ENCODE peak calls at places on chromosomes 13 and 19, in seven cellular contexts. P, J, W, R, S, H and I are unnamed samples.

GRCh38 chr19:18669524-18669817 is 14.0 kb upstream of the CRTC1 start:
- DNase-seq in H (peak), J (no peak), R (no peak), P (no peak), S (no peak), W (no peak), I (no peak)

GRCh38 chr13:46666727-46667456 is 113.9 kb downstream of the LRCH1 start:
- DNase-seq in J (no peak), H (no peak), P (no peak), R (no peak), S (peak), W (no peak), I (no peak)

GRCh38 chr13:109568273-109568900 is 218.0 kb downstream of the IRS2 start:
- DNase-seq in W (no peak), R (no peak), S (no peak), P (no peak), J (no peak), H (no peak), I (no peak)

GRCh38 chr13:21319869-21320641 is 139.0 kb downstream of the ZDHHC20 start:
- DNase-seq in W (no peak), R (no peak), J (no peak), S (no peak), P (no peak), H (no peak), I (no peak)

GRCh38 chr19:58150328-58150921 is at the start of gene ZNF329:
- DNase-seq in S (peak), P (peak), H (peak), J (peak), R (peak), W (peak), I (peak)

GRCh38 chr19:13521066-13521465 is 14.8 kb upstream of the CACNA1A start:
- DNase-seq in W (no peak), J (no peak), H (no peak), P (no peak), R (no peak), S (no peak), I (no peak)

GRCh38 chr13:51357928-51358595 is 18.6 kb downstream of the SERPINE3 start:
- DNase-seq in H (no peak), P (no peak), J (no peak), R (no peak), S (no peak), W (no peak), I (no peak)

GRCh38 chr19:45558399-45558878 is 26.2 kb downstream of the OPA3 start:
- DNase-seq in R (peak), S (no peak), W (peak), J (no peak), P (no peak), H (peak), I (peak)

GRCh38 chr13:25874907-25875306 is 176.9 kb downstream of the SHISA2 start:
- DNase-seq in H (no peak), P (no peak), W (no peak), R (no peak), J (no peak), S (no peak), I (peak)

GRCh38 chr19:30046522-30046921 is 104.5 kb downstream of the URI1 start:
- DNase-seq in R (no peak), W (no peak), J (no peak), P (no peak), H (peak), S (no peak), I (no peak)

GRCh38 chr13:111952814-111953213 is 114.1 kb upstream of the SOX1 start:
- DNase-seq in P (no peak), W (no peak), R (no peak), J (peak), S (no peak), H (no peak), I (no peak)

GRCh38 chr19:9782282-9782681 is 13.7 kb upstream of the ZNF846 start:
- DNase-seq in S (no peak), P (no peak), H (no peak), W (no peak), R (no peak), J (no peak), I (no peak)

GRCh38 chr19:4447327-4448146 is 10.1 kb downstream of the UBXN6 start:
- DNase-seq in P (no peak), H (no peak), S (no peak), J (no peak), W (no peak), R (no peak), I (no peak)

GRCh38 chr19:40688987-40689338 is 1.5 kb downstream of the NUMBL start:
- DNase-seq in W (no peak), J (no peak), R (no peak), S (no peak), P (no peak), H (no peak), I (no peak)

GRCh38 chr13:99287544-99287943 is 19.7 kb downstream of the GPR183 start:
- DNase-seq in J (no peak), W (no peak), S (no peak), P (no peak), R (no peak), H (no peak), I (no peak)

GRCh38 chr19:39246951-39247669 is 1.5 kb downstream of the IFNL4 start:
- DNase-seq in H (no peak), S (no peak), R (peak), P (no peak), J (no peak), W (peak), I (no peak)

GRCh38 chr19:47749326-47749725 is 4.0 kb downstream of the NOP53 start:
- DNase-seq in J (no peak), R (no peak), S (no peak), W (no peak), P (no peak), H (no peak), I (no peak)

GRCh38 chr13:28137556-28137955 is 789 bp upstream of the PAN3 start:
- DNase-seq in W (no peak), H (no peak), R (peak), S (no peak), P (no peak), J (no peak), I (no peak)

GRCh38 chr13:109955598-109955997 is 169.2 kb upstream of the IRS2 start:
- DNase-seq in W (no peak), H (peak), R (peak), J (no peak), P (no peak), S (no peak), I (no peak)

GRCh38 chr19:40348961-40349507 is 539 bp downstream of the PLD3 start:
- DNase-seq in S (no peak), H (peak), P (no peak), W (peak), J (no peak), R (peak), I (no peak)

GRCh38 chr19:28307460-28307859 is 905.5 kb downstream of the UQCRFS1 start:
- DNase-seq in H (no peak), P (no peak), R (peak), J (no peak), S (no peak), W (no peak), I (no peak)

GRCh38 chr13:28012896-28013295 is 24.4 kb upstream of the URAD start:
- DNase-seq in W (peak), H (no peak), R (no peak), P (peak), S (no peak), J (no peak), I (no peak)

GRCh38 chr19:53916004-53916403 is 6.9 kb downstream of the CACNG7 start:
- DNase-seq in H (no peak), W (no peak), R (no peak), J (no peak), S (no peak), P (no peak), I (no peak)

GRCh38 chr19:32022946-32023832 is 322.2 kb upstream of the ZNF507 start:
- DNase-seq in P (no peak), R (no peak), S (no peak), W (no peak), H (no peak), J (no peak), I (no peak)

GRCh38 chr13:61546413-61546812 is 130.8 kb upstream of the PCDH20 start:
- DNase-seq in P (no peak), R (no peak), H (no peak), J (no peak), W (no peak), S (no peak), I (no peak)

GRCh38 chr13:87295636-87296035 is 375.5 kb upstream of the SLITRK5 start:
- DNase-seq in W (no peak), S (no peak), R (no peak), J (no peak), H (no peak), P (peak), I (no peak)

GRCh38 chr13:55345197-55345596 is 1795.5 kb upstream of the PRR20A start:
- DNase-seq in P (no peak), S (no peak), R (no peak), H (no peak), W (no peak), J (no peak), I (no peak)

GRCh38 chr19:55437410-55437809 is 5.7 kb downstream of the SHISA7 start:
- DNase-seq in W (peak), H (peak), J (no peak), R (peak), P (no peak), S (peak), I (no peak)

GRCh38 chr19:16571283-16571682 is 932 bp downstream of the SLC35E1 start:
- DNase-seq in H (no peak), R (peak), J (no peak), P (no peak), W (peak), S (no peak), I (no peak)

GRCh38 chr19:2547033-2547680 is 71.2 kb downstream of the GADD45B start:
- DNase-seq in P (no peak), W (no peak), J (no peak), R (no peak), S (no peak), H (no peak), I (no peak)

GRCh38 chr19:6590458-6591319 is at the start of gene CD70:
- DNase-seq in H (no peak), P (no peak), J (no peak), W (peak), R (no peak), S (no peak), I (no peak)

DNA sequence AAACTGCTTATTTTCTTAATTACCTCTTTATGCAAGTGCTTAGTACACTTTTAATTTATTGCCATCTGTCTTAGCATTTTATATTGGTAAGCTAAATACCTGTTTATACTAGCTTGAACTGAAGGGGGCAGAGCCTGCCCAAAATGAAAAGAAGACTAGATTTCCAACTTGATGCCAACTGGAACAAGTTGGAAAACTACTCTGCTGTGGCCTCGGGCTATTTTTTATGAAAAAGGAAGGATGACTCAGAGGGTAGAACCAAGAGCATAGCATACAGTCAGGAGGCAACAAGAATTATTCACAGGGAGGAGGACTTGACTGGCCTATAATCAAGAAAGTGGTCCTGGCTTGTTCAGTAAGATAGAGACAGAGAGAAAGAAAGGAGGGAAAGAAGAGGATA is 150.3 kb downstream of the NDFIP2 start:
- DNase-seq in P (peak), S (no peak), R (peak), H (peak), W (peak), J (no peak), I (no peak)
- TF ChIP-seq CTCF in P (peak), S (peak), R (peak), H (peak), W (peak), J (no peak), I (no peak)

GRCh38 chr13:100396771-100397170 is 191.8 kb downstream of the GGACT start:
- DNase-seq in J (no peak), S (no peak), H (no peak), P (no peak), R (no peak), W (no peak), I (no peak)

GRCh38 chr13:100395698-100396373 is 192.8 kb downstream of the GGACT start:
- DNase-seq in R (no peak), J (no peak), W (no peak), P (no peak), H (no peak), S (no peak), I (no peak)

GRCh38 chr13:100394005-100394695 is 194.4 kb downstream of the GGACT start:
- DNase-seq in P (no peak), S (no peak), R (peak), J (no peak), H (peak), W (no peak), I (no peak)

GRCh38 chr13:100389617-100390016 is 199.0 kb downstream of the GGACT start:
- DNase-seq in J (no peak), R (no peak), H (no peak), S (no peak), W (no peak), P (no peak), I (no peak)

DNA sequence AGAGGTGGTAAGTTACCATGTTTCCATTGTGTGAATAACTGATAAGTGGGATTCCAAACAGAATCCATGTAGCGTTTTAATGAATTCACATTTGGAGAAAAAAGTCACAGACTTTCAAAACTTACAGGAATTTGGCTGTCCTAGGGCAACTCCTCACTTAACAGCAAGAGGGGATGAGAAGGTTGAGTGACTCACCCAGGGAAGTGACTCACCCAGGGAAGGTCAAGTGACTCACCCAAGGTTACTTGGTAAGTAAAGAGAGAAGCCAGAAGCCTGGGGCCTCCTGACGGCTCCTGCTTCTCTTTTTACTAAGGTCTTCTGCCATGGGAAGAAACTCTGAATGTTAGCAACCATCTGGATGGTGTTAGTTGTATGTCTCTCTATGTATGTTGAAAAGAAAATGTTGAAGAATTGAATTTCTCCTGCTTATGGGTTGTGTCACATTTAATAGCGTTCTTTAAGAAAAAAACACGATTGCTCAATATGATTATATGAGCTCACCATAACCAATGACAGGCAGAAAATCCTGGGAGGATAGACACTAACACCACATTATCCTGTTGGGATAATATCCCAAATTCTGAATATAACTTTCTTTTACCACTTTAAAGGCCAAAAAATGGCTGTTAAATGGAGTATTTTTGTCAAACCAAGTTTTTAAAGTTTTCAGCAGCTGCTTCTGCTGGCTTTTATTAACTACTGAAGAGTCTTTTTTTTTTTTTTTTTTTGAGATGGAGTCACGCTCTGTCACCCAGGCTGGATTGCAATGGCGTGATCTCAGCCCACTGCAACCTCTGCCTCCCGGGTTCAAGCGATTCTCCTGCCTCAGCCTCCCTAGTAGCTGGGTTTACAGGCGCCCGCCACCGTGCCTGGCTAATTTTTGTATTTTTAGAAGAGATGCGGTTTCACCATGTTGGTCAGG is 195.6 kb downstream of the GGACT start:
- DNase-seq in H (peak), W (peak), P (peak), R (peak), J (no peak), S (peak), I (peak)
- TF ChIP-seq CTCF in H (no peak), W (no peak), P (no peak), R (no peak), J (no peak), S (no peak), I (no peak)

GRCh38 chr19:670609-671075 is 5.5 kb upstream of the FSTL3 start:
- DNase-seq in H (no peak), R (no peak), S (no peak), J (no peak), W (no peak), P (no peak), I (no peak)
- TF ChIP-seq CTCF in H (peak), R (peak), S (no peak), J (peak), W (peak), P (no peak), I (no peak)

DNA sequence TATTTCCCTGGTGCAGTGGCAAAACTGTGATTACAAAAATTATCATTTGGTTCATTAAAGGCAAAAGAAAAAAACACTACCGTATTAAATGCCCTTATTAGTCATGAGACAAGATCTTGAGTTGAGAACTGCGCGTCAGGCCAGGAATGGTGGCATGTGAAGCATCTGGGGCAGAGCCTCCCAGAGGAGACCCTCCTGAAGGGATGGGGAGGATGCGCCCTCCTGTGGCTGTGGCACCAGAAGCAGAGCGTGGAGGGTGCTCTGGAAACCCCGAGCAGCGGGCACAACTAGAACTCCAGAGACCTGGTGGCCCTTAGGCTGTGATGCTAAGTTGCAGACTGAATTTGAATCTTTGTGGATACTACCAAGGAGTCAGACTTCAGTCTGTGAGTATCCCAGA is 11.5 kb downstream of the CUL4A start:
- DNase-seq in P (no peak), W (no peak), H (no peak), R (peak), J (no peak), S (peak), I (no peak)
- TF ChIP-seq CTCF in P (peak), W (peak), H (peak), R (peak), J (no peak), S (peak), I (no peak)

GRCh38 chr13:44801990-44802389 is 187.3 kb downstream of the NUFIP1 start:
- DNase-seq in W (peak), H (peak), J (no peak), S (no peak), R (peak), P (peak), I (no peak)
- TF ChIP-seq CTCF in W (no peak), H (peak), J (no peak), S (no peak), R (no peak), P (peak), I (no peak)

GRCh38 chr19:51259348-51260245 is 8.7 kb downstream of the SIGLECL1 start:
- DNase-seq in J (no peak), R (peak), S (no peak), P (no peak), H (peak), W (peak), I (peak)
- TF ChIP-seq CTCF in J (peak), R (peak), S (peak), P (peak), H (peak), W (peak), I (peak)

DNA sequence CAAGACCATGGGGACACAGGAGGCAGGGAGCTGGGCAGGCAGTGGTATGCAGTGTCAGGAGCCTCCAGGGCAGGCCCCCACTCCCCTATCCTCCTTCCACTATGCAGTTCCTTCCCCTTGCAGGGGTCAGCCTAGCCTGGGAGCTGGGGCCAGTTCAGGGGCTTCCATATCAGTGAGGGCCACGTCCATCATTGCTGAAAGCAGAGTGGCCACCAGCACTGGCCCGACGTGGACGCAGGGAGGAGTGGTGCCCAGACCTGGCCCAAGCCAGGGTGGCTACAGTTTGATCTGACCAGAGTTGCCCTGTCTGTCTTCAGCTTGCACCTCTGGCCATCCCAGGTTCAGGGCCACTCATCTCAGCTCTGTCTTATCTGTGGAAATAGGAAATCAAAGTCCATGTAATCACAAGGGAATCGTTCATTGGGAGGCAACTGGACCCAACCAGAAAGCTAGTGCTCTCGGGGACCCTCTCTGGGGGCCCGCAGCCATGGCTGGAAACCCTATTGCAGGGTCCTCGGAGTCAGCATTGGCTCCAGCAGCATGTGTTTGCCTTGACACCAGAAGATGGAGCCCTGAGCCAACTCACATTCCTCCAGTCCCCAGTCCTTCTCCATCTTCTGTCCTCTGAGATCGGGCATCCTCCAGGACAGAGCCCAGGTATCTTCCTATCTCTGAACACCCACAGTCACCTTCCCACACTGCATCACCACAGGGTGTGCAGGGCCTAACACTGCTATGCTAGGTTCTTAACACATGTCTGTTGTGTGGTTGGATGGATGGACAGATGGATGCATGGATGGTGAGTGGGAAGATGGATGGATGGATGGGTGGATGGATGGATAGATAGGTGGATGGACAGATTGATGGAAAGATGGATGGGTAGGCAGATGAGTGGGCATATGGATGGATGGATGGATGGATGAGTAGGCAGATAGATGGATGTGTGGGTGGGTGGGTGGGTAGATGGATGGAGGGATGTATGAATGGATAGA is 75.7 kb upstream of the KCTD15 start:
- DNase-seq in R (no peak), H (no peak), J (no peak), S (no peak), P (no peak), W (peak), I (no peak)
- TF ChIP-seq CTCF in R (no peak), H (peak), J (no peak), S (no peak), P (no peak), W (no peak), I (no peak)